ENCODE peak calls at places on chromosomes 12 and 14, in nine cellular contexts. H, X, O, C, I, N, V, L and Z are unnamed samples.

GRCh38 chr12:54596526-54596946 is 8.1 kb upstream of the PPP1R1A start:
- DNase-seq in H (peak; percentile 77), X (peak; percentile 51), I (peak; percentile 73), N (peak; percentile 19), O (peak; percentile 48), C (peak; percentile 62), V (peak; percentile 65), L (peak; percentile 46), Z (peak; percentile 49)

GRCh38 chr12:70449758-70450341 is 83.8 kb downstream of the KCNMB4 start:
- DNase-seq in C (no peak), X (no peak), H (no peak), O (no peak), L (no peak), V (no peak), I (no peak), N (no peak), Z (no peak)

GRCh38 chr14:99756796-99757195 is 36.4 kb upstream of the EML1 start:
- DNase-seq in L (no peak), H (no peak), V (no peak), N (no peak), X (no peak), I (no peak), C (peak; percentile 23), O (no peak), Z (no peak)

GRCh38 chr12:70606001-70606400 is 31.2 kb downstream of the PTPRB start:
- DNase-seq in X (no peak), I (no peak), V (no peak), H (no peak), O (no peak), L (no peak), N (no peak), C (no peak), Z (peak; percentile 5)

GRCh38 chr12:41188058-41188840 is at the start of gene PDZRN4:
- DNase-seq in V (no peak), N (no peak), O (no peak), L (peak; percentile 3), C (no peak), H (no peak), X (no peak), I (peak; percentile 8), Z (peak; percentile 11)

GRCh38 chr14:65574611-65575010 is 162.1 kb downstream of the FUT8 start:
- DNase-seq in H (no peak), I (no peak), L (peak; percentile 91), X (no peak), V (no peak), O (no peak), N (no peak), C (no peak), Z (no peak)

GRCh38 chr14:57851354-57851753 is 14.5 kb downstream of the SLC35F4 start:
- DNase-seq in V (no peak), L (no peak), C (no peak), O (no peak), H (no peak), X (no peak), N (no peak), I (no peak), Z (no peak)

GRCh38 chr14:51533877-51534553 is 117.7 kb upstream of the FRMD6 start:
- DNase-seq in X (no peak), N (no peak), L (no peak), I (no peak), V (no peak), O (no peak), C (no peak), H (no peak), Z (no peak)

GRCh38 chr14:82313889-82314288 is 780.2 kb upstream of the SEL1L start:
- DNase-seq in I (no peak), V (no peak), L (peak; percentile 35), C (no peak), O (no peak), H (no peak), X (no peak), N (no peak), Z (no peak)

GRCh38 chr14:90487462-90487861 is 90.6 kb downstream of the CALM1 start:
- DNase-seq in N (no peak), H (no peak), X (no peak), V (no peak), L (no peak), I (no peak), O (no peak), C (no peak), Z (no peak)

GRCh38 chr12:68646484-68646883 is 35.8 kb downstream of the RAP1B start:
- DNase-seq in N (no peak), V (no peak), H (no peak), I (no peak), L (no peak), X (no peak), C (no peak), O (no peak), Z (no peak)

GRCh38 chr12:64392221-64392620 is 1.7 kb upstream of the C12orf56 start:
- DNase-seq in C (peak; percentile 56), V (no peak), H (peak; percentile 23), I (peak; percentile 56), O (no peak), L (peak; percentile 14), X (no peak), N (no peak), Z (no peak)

GRCh38 chr12:95774311-95775045 is 16.1 kb downstream of the NTN4 start:
- DNase-seq in H (no peak), X (no peak), O (no peak), I (peak; percentile 14), L (no peak), N (no peak), C (peak; percentile 84), V (no peak), Z (no peak)

GRCh38 chr12:1779783-1780182 is 40.6 kb upstream of the LRTM2 start:
- DNase-seq in O (no peak), L (no peak), I (peak; percentile 48), N (no peak), X (no peak), C (peak; percentile 76), V (no peak), H (no peak), Z (peak; percentile 56)

GRCh38 chr14:104082807-104083206 is 2.7 kb upstream of the ASPG start:
- DNase-seq in C (no peak), N (no peak), X (no peak), I (no peak), L (no peak), O (peak; percentile 69), V (peak; percentile 55), H (no peak), Z (no peak)

GRCh38 chr14:34324363-34324795 is 137.7 kb downstream of the SPTSSA start:
- DNase-seq in N (no peak), V (no peak), C (peak; percentile 42), X (no peak), L (peak; percentile 44), H (peak; percentile 19), O (no peak), I (peak; percentile 28), Z (no peak)

GRCh38 chr14:22622220-22622619 is 21.9 kb downstream of the OR6J1 start:
- DNase-seq in N (no peak), H (no peak), C (peak; percentile 67), I (no peak), V (no peak), O (no peak), L (no peak), X (no peak), Z (no peak)

GRCh38 chr14:76917158-76917596 is 91.0 kb downstream of the LRRC74A start:
- DNase-seq in I (peak; percentile 58), V (peak; percentile 69), X (no peak), N (no peak), L (peak; percentile 70), C (peak; percentile 83), O (peak; percentile 47), H (peak; percentile 34), Z (peak; percentile 59)

GRCh38 chr12:14828896-14829295 is 14.4 kb downstream of the ART4 start:
- DNase-seq in H (no peak), V (no peak), O (no peak), N (no peak), C (no peak), I (peak; percentile 54), X (no peak), L (no peak), Z (peak; percentile 7)

GRCh38 chr12:107788690-107789458 is 14.4 kb downstream of the ASCL4 start:
- DNase-seq in V (no peak), X (no peak), N (no peak), I (no peak), L (no peak), O (no peak), H (no peak), C (no peak), Z (no peak)

GRCh38 chr12:10574307-10574706 is 39.1 kb downstream of the MAGOHB start:
- DNase-seq in V (no peak), X (no peak), H (no peak), L (no peak), C (no peak), O (no peak), N (no peak), I (no peak), Z (no peak)

GRCh38 chr12:70078161-70078560 is 165.1 kb upstream of the CNOT2 start:
- DNase-seq in X (no peak), C (no peak), I (no peak), V (no peak), H (no peak), L (no peak), O (no peak), N (no peak), Z (no peak)

GRCh38 chr14:74257988-74258704 is 18.9 kb downstream of the VSX2 start:
- DNase-seq in C (no peak), I (no peak), X (no peak), H (no peak), O (no peak), V (no peak), L (no peak), N (no peak), Z (no peak)

GRCh38 chr14:55957950-55958349 is 160.3 kb upstream of the PELI2 start:
- DNase-seq in V (no peak), L (no peak), N (no peak), O (no peak), H (no peak), C (no peak), X (no peak), I (no peak), Z (no peak)

GRCh38 chr12:25997401-25997973 is 39.0 kb downstream of the RASSF8 start:
- DNase-seq in V (no peak), C (peak; percentile 96), L (peak; percentile 84), O (no peak), N (no peak), I (peak; percentile 53), H (no peak), X (no peak), Z (no peak)

GRCh38 chr12:105469701-105470100 is 139.2 kb downstream of the C12orf75 start:
- DNase-seq in X (no peak), L (no peak), H (no peak), O (no peak), I (no peak), N (no peak), V (no peak), C (peak; percentile 32), Z (no peak)